ENCODE peak calls at places on chromosomes 13 and 19, in seven cellular contexts. M is SK-N-SH, W is astrocyte of the cerebellum, S is ovary, L is suprapubic skin, K is heart left ventricle, R is A549. H is an unnamed sample.

GRCh38 chr19:56814656-56815055 is 25.9 kb downstream of the PEG3 start:
- DNase-seq in M (no peak), W (no peak), S (no peak), L (no peak), K (no peak), R (no peak), H (no peak)

GRCh38 chr19:43551399-43552197 is 18.6 kb downstream of the ZNF575 start:
- DNase-seq in M (no peak), W (no peak), S (no peak), L (no peak), K (no peak), R (no peak), H (no peak)

GRCh38 chr19:47464619-47465018 is 7.1 kb downstream of the SLC8A2 start:
- DNase-seq in M (no peak), W (no peak), S (no peak), L (no peak), K (no peak), R (no peak), H (no peak)

GRCh38 chr19:31301306-31301980 is 47.8 kb downstream of the TSHZ3 start:
- DNase-seq in M (no peak), W (no peak), S (no peak), L (no peak), K (no peak), R (no peak), H (no peak)

GRCh38 chr13:101554420-101555125 is 102.1 kb downstream of the ITGBL1 start:
- DNase-seq in M (no peak), W (no peak), S (no peak), L (no peak), K (no peak), R (no peak), H (no peak)

GRCh38 chr19:42422576-42423461 is 4.4 kb downstream of the LIPE start:
- DNase-seq in M (peak; percentile 85), W (no peak), S (peak; percentile 73), L (no peak), K (no peak), R (no peak), H (no peak)

GRCh38 chr13:83499286-83499685 is 383.0 kb downstream of the SLITRK1 start:
- DNase-seq in M (no peak), W (no peak), S (no peak), L (no peak), K (no peak), R (peak; percentile 4), H (no peak)

GRCh38 chr13:89465366-89465765 is 1794.2 kb downstream of the SLITRK5 start:
- DNase-seq in M (no peak), W (peak; percentile 83), S (no peak), L (no peak), K (no peak), R (no peak), H (no peak)

GRCh38 chr13:111873676-111874178 is 193.2 kb upstream of the SOX1 start:
- DNase-seq in M (no peak), W (no peak), S (no peak), L (peak; percentile 47), K (no peak), R (no peak), H (no peak)

GRCh38 chr19:46210634-46211033 is 18.9 kb upstream of the IGFL1 start:
- DNase-seq in M (no peak), W (no peak), S (no peak), L (no peak), K (no peak), R (no peak), H (no peak)

GRCh38 chr19:32651729-32652140 is 23.2 kb downstream of the ANKRD27 start:
- DNase-seq in M (peak; percentile 60), W (peak; percentile 16), S (no peak), L (no peak), K (peak; percentile 36), R (peak; percentile 34), H (peak; percentile 32)

GRCh38 chr13:111202745-111203144 is 87.6 kb downstream of the ARHGEF7 start:
- DNase-seq in M (peak; percentile 69), W (peak; percentile 79), S (no peak), L (no peak), K (peak; percentile 62), R (peak; percentile 26), H (no peak)

GRCh38 chr19:38691938-38692457 is 44.5 kb downstream of the ACTN4 start:
- DNase-seq in M (peak; percentile 89), W (peak; percentile 59), S (no peak), L (no peak), K (peak; percentile 71), R (peak; percentile 75), H (peak; percentile 97)

GRCh38 chr19:18170714-18171255 is 2.8 kb upstream of the IFI30 start:
- DNase-seq in M (peak; percentile 19), W (no peak), S (peak; percentile 58), L (no peak), K (peak; percentile 46), R (no peak), H (no peak)

GRCh38 chr19:23762884-23763711 is 4.4 kb upstream of the ZNF681 start:
- DNase-seq in M (peak; percentile 87), W (no peak), S (peak; percentile 80), L (peak; percentile 93), K (peak; percentile 86), R (no peak), H (no peak)

GRCh38 chr13:28489975-28490550 is 4.9 kb downstream of the FLT1 start:
- DNase-seq in M (no peak), W (no peak), S (no peak), L (no peak), K (no peak), R (no peak), H (no peak)

GRCh38 chr19:18470153-18470552 is 32.2 kb upstream of the ISYNA1 start:
- DNase-seq in M (peak; percentile 75), W (no peak), S (peak; percentile 57), L (no peak), K (no peak), R (peak; percentile 37), H (no peak)

GRCh38 chr19:36246006-36246391 is 31.1 kb downstream of the ZNF146 start:
- DNase-seq in M (peak; percentile 41), W (no peak), S (no peak), L (peak; percentile 28), K (no peak), R (no peak), H (no peak)

GRCh38 chr13:85729296-85729695 is 69.9 kb downstream of the SLITRK6 start:
- DNase-seq in M (no peak), W (no peak), S (no peak), L (no peak), K (no peak), R (peak; percentile 4), H (peak; percentile 20)

GRCh38 chr19:30402790-30403189 is 30.6 kb downstream of the ZNF536 start:
- DNase-seq in M (no peak), W (no peak), S (no peak), L (no peak), K (no peak), R (no peak), H (no peak)

GRCh38 chr13:112066624-112067004 is 335 bp upstream of the SOX1 start:
- DNase-seq in M (peak; percentile 49), W (peak; percentile 4), S (no peak), L (no peak), K (peak; percentile 48), R (no peak), H (no peak)

GRCh38 chr13:113493315-113493951 is 2.9 kb upstream of the DCUN1D2 start:
- DNase-seq in M (no peak), W (peak; percentile 89), S (no peak), L (no peak), K (no peak), R (peak; percentile 87), H (peak; percentile 85)
- H3K4me3 ChIP-seq in M (peak overlapping the region; percentile 16), W (peak overlapping the region; percentile 24), S (no peak overlapping the region), L (no peak overlapping the region), K (peak overlapping the region; percentile 32), R (peak overlapping the region; percentile 33), H (no peak overlapping the region)

GRCh38 chr13:29786698-29787097 is 63.7 kb downstream of the UBL3 start:
- DNase-seq in M (no peak), W (no peak), S (no peak), L (no peak), K (no peak), R (no peak), H (no peak)

GRCh38 chr13:29791508-29791907 is 58.9 kb downstream of the UBL3 start:
- DNase-seq in M (no peak), W (no peak), S (no peak), L (no peak), K (no peak), R (no peak), H (no peak)

GRCh38 chr13:29791997-29792775 is 58.2 kb downstream of the UBL3 start:
- DNase-seq in M (no peak), W (peak; percentile 20), S (no peak), L (no peak), K (no peak), R (no peak), H (no peak)
- TF ChIP-seq CTCF in M (no peak), W (no peak), S (no peak), L (no peak), K (no peak), R (no peak), H (no peak)

DNA sequence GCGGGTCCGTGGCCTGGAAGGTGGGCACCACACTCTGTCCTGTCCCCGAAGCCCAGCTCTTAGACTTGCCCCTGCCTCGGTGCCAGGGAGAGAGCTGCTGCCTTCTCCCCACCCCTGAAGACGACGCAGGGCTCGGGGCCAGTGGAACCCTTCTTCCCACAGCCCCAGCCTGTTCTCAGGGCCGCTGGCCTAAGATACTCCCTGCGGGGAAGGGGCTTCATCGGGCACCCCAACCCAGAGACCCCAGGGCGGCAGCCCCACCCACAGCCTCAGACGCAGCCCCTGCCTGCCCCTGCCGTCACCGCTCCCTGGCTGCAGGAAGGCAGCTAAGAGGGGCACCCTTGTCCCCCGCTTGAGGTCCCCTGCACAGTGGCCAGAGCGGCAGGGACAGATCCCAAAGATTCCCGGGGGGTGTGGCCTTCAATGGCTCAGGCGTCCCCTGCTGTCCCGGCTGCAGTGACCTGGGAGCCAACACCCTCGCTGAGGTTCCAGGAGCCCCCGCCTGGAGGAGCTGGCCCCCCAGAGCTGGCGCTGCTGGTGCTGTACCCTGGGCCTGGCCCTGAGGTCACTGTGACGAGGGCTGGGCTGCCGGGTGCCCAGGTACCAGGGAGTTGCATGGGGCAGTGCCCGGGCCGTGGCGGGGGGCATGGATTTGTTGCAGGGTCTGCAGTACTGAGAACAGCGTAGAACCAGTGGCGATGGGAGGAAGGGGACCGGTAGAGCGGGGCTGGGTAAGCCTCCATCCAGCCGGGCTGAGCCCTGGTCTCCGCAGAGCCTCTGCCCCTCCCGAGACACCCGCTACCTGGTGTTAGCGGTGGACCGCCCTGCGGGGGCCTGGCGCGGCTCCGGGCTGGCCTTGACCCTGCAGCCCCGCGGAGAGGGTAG is 999 bp downstream of the AMH start:
- DNase-seq in M (peak; percentile 36), W (no peak), S (no peak), L (no peak), K (no peak), R (no peak), H (no peak)
- H3K4me3 ChIP-seq in M (no peak overlapping the region), W (no peak overlapping the region), S (no peak overlapping the region), L (no peak overlapping the region), K (no peak overlapping the region), R (no peak overlapping the region), H (no peak overlapping the region)

GRCh38 chr13:47675871-47676270 is 325.2 kb downstream of the SUCLA2 start:
- DNase-seq in M (no peak), W (no peak), S (no peak), L (no peak), K (no peak), R (no peak), H (no peak)

GRCh38 chr13:47678201-47678963 is 322.7 kb downstream of the SUCLA2 start:
- DNase-seq in M (no peak), W (peak; percentile 86), S (no peak), L (no peak), K (no peak), R (no peak), H (no peak)

GRCh38 chr13:47679391-47679790 is 321.7 kb downstream of the SUCLA2 start:
- DNase-seq in M (no peak), W (peak; percentile 29), S (no peak), L (no peak), K (no peak), R (no peak), H (no peak)

GRCh38 chr13:47680752-47681151 is 320.3 kb downstream of the SUCLA2 start:
- DNase-seq in M (no peak), W (peak; percentile 32), S (no peak), L (no peak), K (no peak), R (no peak), H (peak; percentile 56)
- TF ChIP-seq CTCF in M (no peak), W (no peak), S (no peak), L (no peak), K (no peak), R (no peak), H (no peak)